ENCODE peak calls at places on chromosomes 2 and 18, in nine cellular contexts. K, D, V, Q, P, T, O, U and C are unnamed samples.

GRCh38 chr2:207816546-207816945 is 46.8 kb upstream of the FZD5 start:
- DNase-seq in V (no peak), Q (no peak), D (no peak), U (no peak), K (no peak), P (no peak), T (no peak), O (no peak), C (no peak)

GRCh38 chr2:231241755-231242507 is 43.5 kb downstream of the ARMC9 start:
- DNase-seq in V (no peak), O (no peak), D (no peak), Q (peak), P (no peak), T (no peak), U (no peak), K (no peak), C (no peak)

GRCh38 chr2:195477996-195478382 is 179.0 kb upstream of the SLC39A10 start:
- DNase-seq in O (no peak), K (no peak), U (no peak), T (no peak), D (no peak), Q (no peak), V (no peak), P (no peak), C (no peak)

GRCh38 chr2:120526047-120526562 is 180.2 kb downstream of the INHBB start:
- DNase-seq in U (no peak), V (no peak), D (no peak), Q (no peak), O (no peak), K (no peak), T (no peak), P (no peak), C (no peak)

GRCh38 chr2:217370391-217370790 is 510.5 kb upstream of the TNP1 start:
- DNase-seq in O (no peak), D (no peak), K (peak), V (no peak), T (no peak), Q (no peak), P (no peak), U (peak), C (no peak)

GRCh38 chr18:45777393-45777792 is 48.1 kb upstream of the SIGLEC15 start:
- DNase-seq in P (no peak), O (no peak), Q (no peak), U (no peak), T (no peak), D (no peak), V (no peak), K (no peak), C (no peak)

GRCh38 chr2:67234443-67234842 is 162.7 kb upstream of the ETAA1 start:
- DNase-seq in D (no peak), O (no peak), Q (peak), K (no peak), P (no peak), V (no peak), T (no peak), U (peak), C (no peak)

GRCh38 chr2:12718662-12719399 is 2.1 kb downstream of the TRIB2 start:
- DNase-seq in V (no peak), D (no peak), K (no peak), P (peak), U (peak), Q (no peak), O (no peak), T (no peak), C (no peak)

GRCh38 chr2:226959418-226959817 is 123.6 kb downstream of the RHBDD1 start:
- DNase-seq in O (no peak), D (no peak), V (no peak), T (no peak), Q (no peak), U (no peak), K (no peak), P (no peak), C (no peak)